ENCODE peak calls at places on chromosome 14, in five cellular contexts. K is HCT116, F is A549, J is stomach, U is GM12891. G is an unnamed sample.

GRCh38 chr14:59358105-59358504 is 107.1 kb downstream of the GPR135 start:
- DNase-seq in F (peak; percentile 18), U (no peak), K (peak; percentile 24), J (no peak), G (no peak)

GRCh38 chr14:92472860-92473259 is 40.7 kb upstream of the RIN3 start:
- DNase-seq in J (no peak), K (no peak), U (no peak), F (no peak), G (no peak)

GRCh38 chr14:38862381-38862780 is 240.7 kb downstream of the SEC23A start:
- DNase-seq in J (no peak), K (no peak), U (no peak), F (no peak), G (no peak)

GRCh38 chr14:64324461-64325255 is 30.5 kb upstream of the ESR2 start:
- DNase-seq in J (no peak), U (no peak), K (no peak), F (no peak), G (no peak)

GRCh38 chr14:105292810-105293711 is 7.7 kb downstream of the BRF1 start:
- DNase-seq in F (no peak), J (no peak), K (no peak), U (no peak), G (no peak)

GRCh38 chr14:105196228-105196960 is 15.3 kb upstream of the NUDT14 start:
- DNase-seq in F (no peak), J (no peak), U (no peak), K (no peak), G (no peak)

GRCh38 chr14:38567728-38568127 is 311.8 kb upstream of the CLEC14A start:
- DNase-seq in K (no peak), F (no peak), U (no peak), J (no peak), G (no peak)

GRCh38 chr14:58731465-58732330 is 93.9 kb downstream of the DACT1 start:
- DNase-seq in J (no peak), K (peak; percentile 96), F (peak; percentile 24), U (no peak), G (peak; percentile 32)

GRCh38 chr14:89131004-89131750 is 285.9 kb downstream of the FOXN3 start:
- DNase-seq in J (no peak), F (no peak), K (no peak), U (no peak), G (no peak)

GRCh38 chr14:92958373-92959188 is 35.6 kb downstream of the CHGA start:
- DNase-seq in J (no peak), K (no peak), U (no peak), F (no peak), G (no peak)

GRCh38 chr14:36767603-36768281 is 106.1 kb downstream of the PAX9 start:
- DNase-seq in K (no peak), U (no peak), F (no peak), J (no peak), G (no peak)

GRCh38 chr14:79281244-79282199 is 929.8 kb downstream of the DIO2 start:
- DNase-seq in F (no peak), K (no peak), J (no peak), U (no peak), G (no peak)

GRCh38 chr14:78849952-78850351 is 679.8 kb downstream of the NRXN3 start:
- DNase-seq in J (no peak), F (no peak), U (no peak), K (no peak), G (no peak)

GRCh38 chr14:90661881-90662280 is 154.3 kb downstream of the TTC7B start:
- DNase-seq in K (no peak), U (no peak), J (no peak), F (no peak), G (no peak)

GRCh38 chr14:90658541-90658967 is 157.7 kb downstream of the TTC7B start:
- DNase-seq in K (no peak), J (no peak), U (no peak), F (no peak), G (peak; percentile 86)

GRCh38 chr14:90656986-90657385 is 159.2 kb downstream of the TTC7B start:
- DNase-seq in F (no peak), J (no peak), K (no peak), U (no peak), G (no peak)

GRCh38 chr14:90663680-90664079 is 152.6 kb downstream of the TTC7B start:
- DNase-seq in J (no peak), U (no peak), F (no peak), K (no peak), G (no peak)

DNA sequence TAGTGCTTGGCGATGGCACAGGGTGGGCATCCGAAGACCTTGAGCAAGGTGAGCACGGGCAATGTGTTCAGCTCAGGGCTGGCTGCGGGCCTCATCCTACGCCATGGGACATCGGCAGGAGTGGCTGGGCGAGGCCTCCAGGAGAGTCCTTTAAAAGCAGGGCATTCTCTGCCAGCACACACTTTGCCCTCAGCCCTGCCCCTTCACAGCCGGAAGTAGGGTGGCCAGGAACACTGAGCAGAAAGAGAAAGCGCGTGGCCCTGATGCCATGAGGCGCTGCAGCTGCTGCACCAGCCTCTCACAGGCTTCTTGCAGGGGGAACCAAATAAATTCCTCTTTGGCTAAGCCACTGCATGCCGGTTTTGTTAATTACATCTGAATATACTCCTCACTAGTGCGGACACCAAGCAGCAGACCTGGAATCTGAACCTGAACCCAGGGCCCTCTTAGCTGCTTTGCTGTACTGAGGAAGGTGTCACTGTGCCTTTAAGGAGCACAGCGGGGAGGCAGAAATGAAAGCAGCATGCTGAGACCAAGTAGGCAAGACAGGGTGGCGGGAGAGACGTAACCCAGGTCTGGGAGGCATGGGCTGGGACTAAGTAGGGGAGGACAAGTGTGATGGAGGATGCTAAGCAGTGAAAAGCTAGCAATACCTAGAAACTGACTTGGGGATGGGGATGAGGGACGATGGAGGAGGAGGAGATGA is 155.2 kb downstream of the TTC7B start:
- DNase-seq in U (no peak), K (no peak), J (peak; percentile 70), F (no peak), G (no peak)
- TF ChIP-seq POLR2A in U (no peak), K (no peak), J (no peak), F (no peak), G (no peak)

GRCh38 chr14:61477845-61478438 is 156.6 kb downstream of the PRKCH start:
- DNase-seq in F (no peak), J (peak; percentile 89), K (peak; percentile 40), U (no peak), G (no peak)
- TF ChIP-seq POLR2A in F (no peak), J (no peak), K (no peak), U (no peak), G (no peak)

GRCh38 chr14:50225067-50225973 is 6.1 kb downstream of the SOS2 start:
- DNase-seq in K (no peak), J (no peak), U (no peak), F (no peak), G (no peak)
- TF ChIP-seq POLR2A in K (no peak), J (no peak), U (no peak), F (no peak), G (no peak)

GRCh38 chr14:100781952-100782351 is 44.0 kb upstream of the MEG3 start:
- DNase-seq in F (no peak), K (no peak), U (no peak), J (no peak), G (no peak)
- TF ChIP-seq POLR2A in F (no peak), K (no peak), U (no peak), J (no peak), G (no peak)

GRCh38 chr14:94332063-94332583 is 9.0 kb upstream of the SERPINA6 start:
- DNase-seq in U (no peak), J (no peak), F (no peak), K (no peak), G (no peak)

GRCh38 chr14:94337274-94337673 is 14.1 kb upstream of the SERPINA6 start:
- DNase-seq in K (peak; percentile 50), F (no peak), J (no peak), U (no peak), G (no peak)

GRCh38 chr14:94332587-94332986 is 9.5 kb upstream of the SERPINA6 start:
- DNase-seq in J (no peak), U (no peak), F (no peak), K (no peak), G (no peak)

GRCh38 chr14:94338023-94338422 is 14.9 kb upstream of the SERPINA6 start:
- DNase-seq in K (no peak), U (no peak), J (no peak), F (no peak), G (no peak)

DNA sequence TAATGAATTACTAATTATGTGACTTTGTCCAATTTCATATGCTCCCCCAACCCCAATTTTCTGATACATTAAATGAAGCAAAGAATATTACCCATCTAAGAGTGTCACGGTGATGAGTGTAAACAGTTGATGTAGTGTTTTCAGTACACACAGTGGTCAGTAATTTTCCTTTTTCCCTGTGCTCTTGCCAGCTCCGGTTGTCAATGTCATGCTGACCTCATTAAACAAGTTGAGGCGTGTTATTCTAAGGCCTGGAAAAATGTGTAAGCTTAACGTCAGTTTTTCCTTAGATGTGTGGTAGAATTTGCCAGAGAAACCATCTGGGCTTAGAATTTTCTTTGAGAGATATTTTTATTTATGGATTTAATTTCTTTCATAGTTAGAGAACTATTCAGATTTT is 11.7 kb upstream of the SERPINA6 start:
- DNase-seq in U (no peak), K (no peak), J (no peak), F (no peak), G (no peak)
- TF ChIP-seq POLR2A in U (no peak), K (no peak), J (no peak), F (no peak), G (no peak)

GRCh38 chr14:68784298-68784910 is 8.5 kb downstream of the ZFP36L1 start:
- DNase-seq in J (peak; percentile 81), U (no peak), F (peak; percentile 91), K (no peak), G (no peak)

GRCh38 chr14:68787235-68787727 is 5.6 kb downstream of the ZFP36L1 start:
- DNase-seq in K (no peak), U (no peak), J (peak; percentile 44), F (no peak), G (no peak)

GRCh38 chr14:68784995-68785816 is 7.7 kb downstream of the ZFP36L1 start:
- DNase-seq in F (peak; percentile 76), K (peak; percentile 86), U (no peak), J (peak; percentile 27), G (no peak)

GRCh38 chr14:68786491-68787234 is 6.2 kb downstream of the ZFP36L1 start:
- DNase-seq in J (peak; percentile 26), F (peak; percentile 53), K (no peak), U (no peak), G (no peak)

DNA sequence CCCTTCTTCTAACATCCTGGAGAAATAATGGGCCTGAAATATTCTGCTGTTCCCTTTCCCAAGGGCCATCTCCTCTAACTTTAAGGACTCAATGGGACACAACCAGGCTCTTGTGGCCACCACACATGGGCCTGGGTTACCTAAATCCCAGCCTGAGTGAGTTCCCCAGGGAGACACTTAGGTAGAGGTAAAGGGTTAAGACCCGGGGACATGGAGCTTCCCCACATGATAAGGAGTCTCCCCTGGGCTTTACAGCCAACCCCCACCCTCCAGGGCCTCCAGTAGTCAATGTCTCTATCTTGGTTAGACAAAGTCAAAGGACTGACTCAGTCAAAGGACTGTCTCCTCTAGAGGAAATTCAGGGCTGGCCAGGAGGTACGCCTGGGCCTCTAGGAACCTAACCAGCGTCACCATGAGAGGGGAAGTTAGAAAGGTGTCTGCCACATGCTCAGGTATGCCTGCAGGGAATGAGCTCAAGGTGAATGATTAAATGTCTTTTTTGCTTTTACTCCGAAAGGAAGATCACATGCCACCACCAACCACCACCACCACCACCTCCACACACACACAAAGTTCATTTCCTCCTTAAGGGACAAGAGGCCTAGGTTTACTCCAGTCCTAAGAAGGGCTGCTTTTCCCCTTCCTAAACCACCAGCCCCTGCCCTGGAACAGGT is 6.9 kb downstream of the ZFP36L1 start:
- DNase-seq in K (no peak), J (peak; percentile 33), U (no peak), F (peak; percentile 67), G (no peak)
- TF ChIP-seq POLR2A in K (no peak), J (no peak), U (no peak), F (no peak), G (no peak)

GRCh38 chr14:96267336-96267735 is 11.3 kb downstream of the BDKRB1 start:
- DNase-seq in U (no peak), J (no peak), F (no peak), K (no peak), G (no peak)
- TF ChIP-seq POLR2A in U (no peak), J (no peak), F (no peak), K (no peak), G (no peak)